ENCODE peak calls at places on chromosomes 5 and 9, in seven cellular contexts. V, N, R, B, J, U and Y are unnamed samples.

GRCh38 chr9:33908114-33908513 is 91.2 kb downstream of the UBE2R2 start:
- DNase-seq in V (no peak), N (peak; percentile 46), R (no peak), B (no peak), J (peak; percentile 14), U (no peak), Y (no peak)

GRCh38 chr5:15702102-15702501 is 202.1 kb downstream of the FBXL7 start:
- DNase-seq in V (no peak), N (peak; percentile 33), R (no peak), B (peak; percentile 87), J (peak; percentile 74), U (peak; percentile 54), Y (no peak)

GRCh38 chr5:146283344-146283761 is 55.3 kb upstream of the POU4F3 start:
- DNase-seq in V (no peak), N (no peak), R (no peak), B (peak; percentile 84), J (peak; percentile 97), U (peak; percentile 96), Y (no peak)

GRCh38 chr9:70121818-70122436 is 78.3 kb downstream of the MAMDC2 start:
- DNase-seq in V (no peak), N (no peak), R (no peak), B (no peak), J (peak; percentile 85), U (peak; percentile 65), Y (no peak)

GRCh38 chr5:128825826-128826225 is 139.5 kb upstream of the SLC27A6 start:
- DNase-seq in V (no peak), N (no peak), R (no peak), B (peak; percentile 52), J (peak; percentile 32), U (peak; percentile 17), Y (no peak)

GRCh38 chr5:179906795-179907569 is 715 bp downstream of the TBC1D9B start:
- DNase-seq in V (no peak), N (peak; percentile 63), R (peak; percentile 57), B (peak; percentile 21), J (peak; percentile 19), U (peak; percentile 7), Y (no peak)

GRCh38 chr5:68711311-68712200 is 382.3 kb upstream of the SLC30A5 start:
- DNase-seq in V (no peak), N (no peak), R (peak; percentile 40), B (no peak), J (no peak), U (no peak), Y (no peak)

GRCh38 chr9:73680831-73681230 is 529.2 kb downstream of the ANXA1 start:
- DNase-seq in V (no peak), N (no peak), R (no peak), B (peak; percentile 61), J (no peak), U (no peak), Y (no peak)

GRCh38 chr5:169626779-169627178 is 10.3 kb upstream of the DOCK2 start:
- DNase-seq in V (no peak), N (no peak), R (no peak), B (peak; percentile 96), J (peak; percentile 99), U (peak; percentile 95), Y (no peak)

GRCh38 chr9:134381671-134382505 is 55.6 kb downstream of the RXRA start:
- DNase-seq in V (no peak), N (no peak), R (peak; percentile 48), B (peak; percentile 24), J (peak; percentile 54), U (no peak), Y (no peak)

GRCh38 chr5:167995844-167996400 is 295.5 kb upstream of the WWC1 start:
- DNase-seq in V (no peak), N (no peak), R (no peak), B (no peak), J (peak; percentile 40), U (no peak), Y (no peak)

GRCh38 chr5:177565046-177565445 is 10.7 kb upstream of the FAM193B start:
- DNase-seq in V (no peak), N (no peak), R (no peak), B (no peak), J (no peak), U (no peak), Y (no peak)

GRCh38 chr5:112004867-112005532 is 248.0 kb upstream of the NREP start:
- DNase-seq in V (no peak), N (no peak), R (no peak), B (no peak), J (peak; percentile 92), U (peak; percentile 92), Y (no peak)

GRCh38 chr5:318341-318897 is 3.1 kb upstream of the AHRR start:
- DNase-seq in V (no peak), N (peak; percentile 20), R (no peak), B (peak; percentile 32), J (peak; percentile 60), U (peak; percentile 46), Y (no peak)

GRCh38 chr5:171750316-171750788 is 35.3 kb upstream of the SMIM23 start:
- DNase-seq in V (no peak), N (peak; percentile 65), R (peak; percentile 5), B (peak; percentile 8), J (peak; percentile 34), U (peak; percentile 7), Y (peak; percentile 11)

GRCh38 chr9:95507456-95508241 is 9.1 kb downstream of the PTCH1 start:
- DNase-seq in V (no peak), N (peak; percentile 66), R (peak; percentile 62), B (peak; percentile 83), J (peak; percentile 77), U (peak; percentile 73), Y (peak; percentile 64)

GRCh38 chr9:76472925-76473324 is 13.9 kb downstream of the GCNT1 start:
- DNase-seq in V (no peak), N (peak; percentile 32), R (peak; percentile 40), B (peak; percentile 29), J (peak; percentile 25), U (no peak), Y (no peak)

GRCh38 chr9:38621434-38622082 is 1.2 kb upstream of the ANKRD18A start:
- DNase-seq in V (no peak), N (peak; percentile 65), R (peak; percentile 45), B (peak; percentile 5), J (peak; percentile 14), U (no peak), Y (no peak)

GRCh38 chr5:6780802-6781391 is 67.7 kb downstream of the TENT4A start:
- DNase-seq in V (no peak), N (peak; percentile 74), R (peak; percentile 15), B (no peak), J (no peak), U (no peak), Y (peak; percentile 51)

GRCh38 chr9:37027582-37028424 is 6.3 kb downstream of the PAX5 start:
- DNase-seq in V (no peak), N (peak; percentile 98), R (peak; percentile 81), B (peak; percentile 97), J (peak; percentile 86), U (peak; percentile 81), Y (peak; percentile 98)

GRCh38 chr9:37025381-37026084 is 8.5 kb downstream of the PAX5 start:
- DNase-seq in V (no peak), N (peak; percentile 49), R (no peak), B (no peak), J (no peak), U (no peak), Y (no peak)

GRCh38 chr9:37028425-37029031 is 5.5 kb downstream of the PAX5 start:
- DNase-seq in V (no peak), N (peak; percentile 56), R (no peak), B (no peak), J (no peak), U (no peak), Y (no peak)

GRCh38 chr9:37026085-37026935 is 7.8 kb downstream of the PAX5 start:
- DNase-seq in V (no peak), N (peak; percentile 70), R (no peak), B (no peak), J (no peak), U (no peak), Y (no peak)

GRCh38 chr9:37026936-37027581 is 7.0 kb downstream of the PAX5 start:
- DNase-seq in V (no peak), N (peak; percentile 58), R (no peak), B (no peak), J (no peak), U (no peak), Y (no peak)
- H3K27me3 ChIP-seq in V (peaks cover 20% of the 10 kb centered on the region), N (peaks cover 98% of the 10 kb centered on the region), R (peaks cover 81% of the 10 kb centered on the region), B (peaks cover 97% of the 10 kb centered on the region), J (peaks cover 90% of the 10 kb centered on the region), U (peaks cover 98% of the 10 kb centered on the region), Y (no peaks in the 10 kb centered on the region)

GRCh38 chr5:141881886-141882285 is 3.7 kb upstream of the PCDH1 start:
- DNase-seq in V (no peak), N (peak; percentile 73), R (no peak), B (no peak), J (no peak), U (no peak), Y (no peak)
- H3K27me3 ChIP-seq in V (no peaks in the 10 kb centered on the region), N (peaks cover 5% of the 10 kb centered on the region), R (peaks cover 24% of the 10 kb centered on the region), B (peaks cover 77% of the 10 kb centered on the region), J (peaks cover 42% of the 10 kb centered on the region), U (peaks cover 66% of the 10 kb centered on the region), Y (peaks cover 4% of the 10 kb centered on the region)

GRCh38 chr9:132474253-132474652 is 64.2 kb downstream of the CFAP77 start:
- DNase-seq in V (no peak), N (peak; percentile 36), R (no peak), B (no peak), J (no peak), U (peak; percentile 1), Y (peak; percentile 62)

GRCh38 chr9:132481467-132481866 is 71.5 kb downstream of the CFAP77 start:
- DNase-seq in V (no peak), N (peak; percentile 34), R (no peak), B (no peak), J (no peak), U (no peak), Y (no peak)

GRCh38 chr9:132479733-132480132 is 69.7 kb downstream of the CFAP77 start:
- DNase-seq in V (no peak), N (no peak), R (no peak), B (no peak), J (no peak), U (no peak), Y (no peak)

GRCh38 chr9:132482196-132482813 is 72.3 kb downstream of the CFAP77 start:
- DNase-seq in V (no peak), N (no peak), R (no peak), B (no peak), J (no peak), U (no peak), Y (no peak)

DNA sequence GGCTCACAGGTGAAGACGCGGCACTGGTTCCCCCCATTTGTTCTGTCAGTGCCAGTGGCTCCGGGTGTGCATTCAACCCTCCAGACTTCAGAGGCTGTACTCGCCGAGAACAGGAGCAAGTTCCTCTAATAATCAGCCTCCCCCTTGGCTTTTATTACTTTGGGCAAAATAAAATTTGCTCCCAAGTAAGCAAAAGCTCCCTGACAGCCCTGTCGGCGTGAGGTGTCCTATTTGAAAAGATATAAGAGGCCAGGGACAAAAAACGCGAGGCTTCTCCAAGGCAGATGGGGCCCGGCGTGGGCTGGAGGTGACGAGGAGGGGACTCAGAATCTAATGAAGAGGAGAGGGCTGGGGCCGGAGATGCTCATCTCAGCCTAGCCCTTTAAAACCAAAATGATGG is 68.3 kb downstream of the CFAP77 start:
- DNase-seq in V (no peak), N (no peak), R (no peak), B (no peak), J (no peak), U (no peak), Y (no peak)
- H3K27me3 ChIP-seq in V (no peaks in the 10 kb centered on the region), N (no peaks in the 10 kb centered on the region), R (peaks cover 2% of the 10 kb centered on the region), B (no peaks in the 10 kb centered on the region), J (peaks cover 3% of the 10 kb centered on the region), U (peaks cover 57% of the 10 kb centered on the region), Y (no peaks in the 10 kb centered on the region)

DNA sequence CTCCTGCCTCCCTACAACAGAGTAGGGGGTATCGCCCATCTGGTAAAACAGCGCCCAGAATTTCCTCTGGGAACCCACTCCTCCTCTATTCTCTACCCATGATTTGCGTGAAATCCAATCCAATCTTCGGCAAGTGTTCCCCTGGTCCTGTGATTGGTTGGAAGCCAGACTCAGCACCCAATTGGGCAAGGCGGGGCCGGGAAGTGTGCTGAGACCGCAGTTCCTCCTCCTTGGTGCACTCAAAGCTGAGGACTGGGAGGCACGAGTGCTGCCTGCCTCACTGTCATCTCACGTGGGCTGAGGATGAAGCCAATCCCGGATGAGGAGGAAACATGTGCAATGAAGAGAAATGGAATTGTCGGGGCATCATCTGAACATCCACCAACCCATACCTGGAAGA is 21.0 kb downstream of the CPLX2 start:
- DNase-seq in V (no peak), N (peak; percentile 55), R (no peak), B (no peak), J (no peak), U (no peak), Y (no peak)
- H3K27me3 ChIP-seq in V (no peaks in the 10 kb centered on the region), N (no peaks in the 10 kb centered on the region), R (no peaks in the 10 kb centered on the region), B (no peaks in the 10 kb centered on the region), J (no peaks in the 10 kb centered on the region), U (peaks cover 4% of the 10 kb centered on the region), Y (no peaks in the 10 kb centered on the region)